ENCODE peak calls at places on chromosome 1, in eight cellular contexts. One of them, this sample, is unnamed.

GRCh38 chr1:247336390-247336789 is 4.7 kb upstream of the ZNF496 start:
- DNase-seq in endodermal cell: no peak
- DNase-seq in NCI-H1092: peak
- DNase-seq in NCI-H1694: no peak
- DNase-seq in fibroblast of pulmonary artery: no peak
- DNase-seq in NCI-H1417: peak
- DNase-seq in KBM-7: no peak
- DNase-seq in adipocyte: no peak
- DNase-seq in this sample: no peak

GRCh38 chr1:150971583-150972416 is 2.8 kb downstream of the CERS2 start:
- DNase-seq in adipocyte: peak
- DNase-seq in NCI-H1417: no peak
- DNase-seq in NCI-H1092: no peak
- DNase-seq in endodermal cell: peak
- DNase-seq in NCI-H1694: no peak
- DNase-seq in KBM-7: no peak
- DNase-seq in fibroblast of pulmonary artery: no peak
- DNase-seq in this sample: no peak

GRCh38 chr1:77370588-77371306 is 88.9 kb downstream of the AK5 start:
- DNase-seq in NCI-H1417: no peak
- DNase-seq in adipocyte: peak
- DNase-seq in KBM-7: no peak
- DNase-seq in endodermal cell: no peak
- DNase-seq in fibroblast of pulmonary artery: peak
- DNase-seq in NCI-H1092: no peak
- DNase-seq in NCI-H1694: no peak
- DNase-seq in this sample: no peak

GRCh38 chr1:19712928-19713327 is 48.3 kb downstream of the HTR6 start:
- DNase-seq in adipocyte: no peak
- DNase-seq in NCI-H1417: no peak
- DNase-seq in fibroblast of pulmonary artery: peak
- DNase-seq in NCI-H1694: no peak
- DNase-seq in endodermal cell: no peak
- DNase-seq in NCI-H1092: no peak
- DNase-seq in KBM-7: no peak
- DNase-seq in this sample: no peak

GRCh38 chr1:40798366-40799310 is 15.1 kb downstream of the KCNQ4 start:
- DNase-seq in NCI-H1092: no peak
- DNase-seq in endodermal cell: no peak
- DNase-seq in fibroblast of pulmonary artery: no peak
- DNase-seq in KBM-7: no peak
- DNase-seq in adipocyte: no peak
- DNase-seq in NCI-H1694: no peak
- DNase-seq in NCI-H1417: no peak
- DNase-seq in this sample: no peak

GRCh38 chr1:61491497-61491896 is 233.4 kb downstream of the TM2D1 start:
- DNase-seq in NCI-H1417: no peak
- DNase-seq in adipocyte: peak
- DNase-seq in endodermal cell: no peak
- DNase-seq in KBM-7: no peak
- DNase-seq in NCI-H1694: no peak
- DNase-seq in fibroblast of pulmonary artery: peak
- DNase-seq in NCI-H1092: no peak
- DNase-seq in this sample: no peak

GRCh38 chr1:222784916-222785315 is 29.9 kb upstream of the DISP1 start:
- DNase-seq in adipocyte: peak
- DNase-seq in fibroblast of pulmonary artery: no peak
- DNase-seq in endodermal cell: no peak
- DNase-seq in KBM-7: no peak
- DNase-seq in NCI-H1417: no peak
- DNase-seq in NCI-H1694: no peak
- DNase-seq in NCI-H1092: no peak
- DNase-seq in this sample: no peak

GRCh38 chr1:8394456-8395321 is 76.8 kb downstream of the SLC45A1 start:
- DNase-seq in fibroblast of pulmonary artery: peak
- DNase-seq in NCI-H1694: no peak
- DNase-seq in NCI-H1092: no peak
- DNase-seq in NCI-H1417: no peak
- DNase-seq in KBM-7: peak
- DNase-seq in endodermal cell: no peak
- DNase-seq in adipocyte: peak
- DNase-seq in this sample: no peak

GRCh38 chr1:39694026-39694425 is 2.8 kb upstream of the HPCAL4 start:
- DNase-seq in endodermal cell: no peak
- DNase-seq in NCI-H1417: no peak
- DNase-seq in NCI-H1092: no peak
- DNase-seq in fibroblast of pulmonary artery: no peak
- DNase-seq in NCI-H1694: no peak
- DNase-seq in adipocyte: no peak
- DNase-seq in KBM-7: no peak
- DNase-seq in this sample: no peak

GRCh38 chr1:21640653-21641052 is 28.5 kb downstream of the RAP1GAP start:
- DNase-seq in adipocyte: no peak
- DNase-seq in NCI-H1694: no peak
- DNase-seq in fibroblast of pulmonary artery: no peak
- DNase-seq in NCI-H1092: no peak
- DNase-seq in endodermal cell: no peak
- DNase-seq in KBM-7: no peak
- DNase-seq in NCI-H1417: no peak
- DNase-seq in this sample: no peak

GRCh38 chr1:26158271-26159112 is at the start of gene FAM110D:
- DNase-seq in endodermal cell: peak
- DNase-seq in KBM-7: no peak
- DNase-seq in adipocyte: no peak
- DNase-seq in NCI-H1092: no peak
- DNase-seq in NCI-H1694: no peak
- DNase-seq in NCI-H1417: no peak
- DNase-seq in fibroblast of pulmonary artery: no peak
- DNase-seq in this sample: no peak

GRCh38 chr1:185345913-185346717 is 29.1 kb upstream of the IVNS1ABP start:
- DNase-seq in NCI-H1092: no peak
- DNase-seq in endodermal cell: no peak
- DNase-seq in KBM-7: peak
- DNase-seq in NCI-H1694: no peak
- DNase-seq in fibroblast of pulmonary artery: no peak
- DNase-seq in adipocyte: no peak
- DNase-seq in NCI-H1417: no peak
- DNase-seq in this sample: no peak

GRCh38 chr1:61294828-61295428 is 212.6 kb downstream of the NFIA start:
- DNase-seq in endodermal cell: peak
- DNase-seq in adipocyte: no peak
- DNase-seq in fibroblast of pulmonary artery: no peak
- DNase-seq in NCI-H1694: no peak
- DNase-seq in NCI-H1417: no peak
- DNase-seq in NCI-H1092: no peak
- DNase-seq in KBM-7: no peak
- DNase-seq in this sample: no peak

GRCh38 chr1:177883581-177883980 is 86.3 kb downstream of the SEC16B start:
- DNase-seq in endodermal cell: no peak
- DNase-seq in adipocyte: no peak
- DNase-seq in fibroblast of pulmonary artery: no peak
- DNase-seq in NCI-H1694: no peak
- DNase-seq in NCI-H1092: no peak
- DNase-seq in KBM-7: no peak
- DNase-seq in NCI-H1417: no peak
- DNase-seq in this sample: no peak

GRCh38 chr1:223077434-223077833 is 65.6 kb downstream of the TLR5 start:
- DNase-seq in fibroblast of pulmonary artery: no peak
- DNase-seq in endodermal cell: peak
- DNase-seq in NCI-H1694: no peak
- DNase-seq in NCI-H1417: no peak
- DNase-seq in KBM-7: no peak
- DNase-seq in adipocyte: no peak
- DNase-seq in NCI-H1092: no peak
- DNase-seq in this sample: no peak

GRCh38 chr1:185929759-185930158 is 195.6 kb downstream of the HMCN1 start:
- DNase-seq in NCI-H1417: no peak
- DNase-seq in KBM-7: no peak
- DNase-seq in NCI-H1694: no peak
- DNase-seq in fibroblast of pulmonary artery: peak
- DNase-seq in adipocyte: peak
- DNase-seq in endodermal cell: no peak
- DNase-seq in NCI-H1092: no peak
- DNase-seq in this sample: no peak

GRCh38 chr1:76267631-76268030 is 193.1 kb downstream of the ST6GALNAC3 start:
- DNase-seq in adipocyte: no peak
- DNase-seq in endodermal cell: no peak
- DNase-seq in NCI-H1092: no peak
- DNase-seq in fibroblast of pulmonary artery: no peak
- DNase-seq in KBM-7: no peak
- DNase-seq in NCI-H1417: no peak
- DNase-seq in NCI-H1694: no peak
- DNase-seq in this sample: no peak

GRCh38 chr1:58290685-58291372 is 255.7 kb downstream of the OMA1 start:
- DNase-seq in endodermal cell: peak
- DNase-seq in NCI-H1694: no peak
- DNase-seq in KBM-7: peak
- DNase-seq in fibroblast of pulmonary artery: peak
- DNase-seq in NCI-H1092: no peak
- DNase-seq in NCI-H1417: no peak
- DNase-seq in adipocyte: peak
- DNase-seq in this sample: no peak

GRCh38 chr1:38005195-38006007 is at the start of gene FHL3:
- DNase-seq in NCI-H1417: no peak
- DNase-seq in fibroblast of pulmonary artery: peak
- DNase-seq in NCI-H1694: no peak
- DNase-seq in endodermal cell: peak
- DNase-seq in NCI-H1092: no peak
- DNase-seq in adipocyte: peak
- DNase-seq in KBM-7: no peak
- DNase-seq in this sample: peak

GRCh38 chr1:67431869-67432578 is 1.8 kb upstream of the SERBP1 start:
- DNase-seq in fibroblast of pulmonary artery: no peak
- DNase-seq in NCI-H1417: peak
- DNase-seq in NCI-H1694: no peak
- DNase-seq in KBM-7: no peak
- DNase-seq in endodermal cell: peak
- DNase-seq in NCI-H1092: no peak
- DNase-seq in adipocyte: no peak
- DNase-seq in this sample: no peak

GRCh38 chr1:4654764-4655673 is 610 bp downstream of the AJAP1 start:
- DNase-seq in NCI-H1694: no peak
- DNase-seq in fibroblast of pulmonary artery: no peak
- DNase-seq in NCI-H1417: no peak
- DNase-seq in KBM-7: no peak
- DNase-seq in endodermal cell: peak
- DNase-seq in adipocyte: no peak
- DNase-seq in NCI-H1092: no peak
- DNase-seq in this sample: no peak

GRCh38 chr1:52792002-52792401 is 50.6 kb upstream of the ZYG11A start:
- DNase-seq in NCI-H1092: no peak
- DNase-seq in NCI-H1417: no peak
- DNase-seq in adipocyte: no peak
- DNase-seq in NCI-H1694: no peak
- DNase-seq in endodermal cell: no peak
- DNase-seq in KBM-7: peak
- DNase-seq in fibroblast of pulmonary artery: peak
- DNase-seq in this sample: no peak

GRCh38 chr1:196902344-196902743 is 14.5 kb downstream of the CFHR4 start:
- DNase-seq in NCI-H1417: no peak
- DNase-seq in NCI-H1694: no peak
- DNase-seq in KBM-7: no peak
- DNase-seq in endodermal cell: no peak
- DNase-seq in NCI-H1092: no peak
- DNase-seq in fibroblast of pulmonary artery: no peak
- DNase-seq in adipocyte: no peak
- DNase-seq in this sample: no peak

GRCh38 chr1:149997585-149998262 is 12.8 kb downstream of the OTUD7B start:
- DNase-seq in NCI-H1417: no peak
- DNase-seq in fibroblast of pulmonary artery: no peak
- DNase-seq in NCI-H1694: no peak
- DNase-seq in adipocyte: no peak
- DNase-seq in KBM-7: peak
- DNase-seq in endodermal cell: no peak
- DNase-seq in NCI-H1092: no peak
- DNase-seq in this sample: no peak

GRCh38 chr1:3795453-3796214 is 664 bp downstream of the LRRC47 start:
- DNase-seq in fibroblast of pulmonary artery: no peak
- DNase-seq in endodermal cell: no peak
- DNase-seq in NCI-H1417: no peak
- DNase-seq in NCI-H1694: no peak
- DNase-seq in NCI-H1092: no peak
- DNase-seq in KBM-7: no peak
- DNase-seq in adipocyte: no peak
- DNase-seq in this sample: no peak

GRCh38 chr1:227562037-227562436 is 1.3 kb upstream of the ZNF678 start:
- DNase-seq in endodermal cell: no peak
- DNase-seq in NCI-H1092: no peak
- DNase-seq in adipocyte: no peak
- DNase-seq in KBM-7: no peak
- DNase-seq in fibroblast of pulmonary artery: no peak
- DNase-seq in NCI-H1417: no peak
- DNase-seq in NCI-H1694: no peak
- DNase-seq in this sample: no peak

GRCh38 chr1:15094719-15095491 is 58.6 kb upstream of the TMEM51 start:
- DNase-seq in endodermal cell: no peak
- DNase-seq in adipocyte: no peak
- DNase-seq in NCI-H1417: no peak
- DNase-seq in fibroblast of pulmonary artery: no peak
- DNase-seq in KBM-7: no peak
- DNase-seq in NCI-H1092: no peak
- DNase-seq in NCI-H1694: no peak
- DNase-seq in this sample: no peak

GRCh38 chr1:12424150-12424549 is 193.9 kb downstream of the DHRS3 start:
- DNase-seq in NCI-H1694: no peak
- DNase-seq in NCI-H1417: no peak
- DNase-seq in NCI-H1092: no peak
- DNase-seq in endodermal cell: no peak
- DNase-seq in adipocyte: peak
- DNase-seq in KBM-7: no peak
- DNase-seq in fibroblast of pulmonary artery: peak
- DNase-seq in this sample: no peak

GRCh38 chr1:215878843-215879242 is 311.7 kb downstream of the KCTD3 start:
- DNase-seq in NCI-H1417: no peak
- DNase-seq in adipocyte: no peak
- DNase-seq in KBM-7: no peak
- DNase-seq in fibroblast of pulmonary artery: no peak
- DNase-seq in endodermal cell: no peak
- DNase-seq in NCI-H1694: no peak
- DNase-seq in NCI-H1092: no peak
- DNase-seq in this sample: no peak

GRCh38 chr1:85091647-85092295 is 43.5 kb upstream of the MCOLN3 start:
- DNase-seq in KBM-7: peak
- DNase-seq in endodermal cell: no peak
- DNase-seq in NCI-H1417: no peak
- DNase-seq in adipocyte: no peak
- DNase-seq in NCI-H1092: no peak
- DNase-seq in NCI-H1694: no peak
- DNase-seq in fibroblast of pulmonary artery: no peak
- DNase-seq in this sample: no peak

GRCh38 chr1:16464917-16465625 is 24.5 kb downstream of the NECAP2 start:
- DNase-seq in NCI-H1417: no peak
- DNase-seq in adipocyte: peak
- DNase-seq in KBM-7: no peak
- DNase-seq in NCI-H1694: no peak
- DNase-seq in fibroblast of pulmonary artery: no peak
- DNase-seq in endodermal cell: no peak
- DNase-seq in NCI-H1092: no peak
- DNase-seq in this sample: no peak

GRCh38 chr1:154856544-154856943 is 13.5 kb downstream of the KCNN3 start:
- DNase-seq in adipocyte: no peak
- DNase-seq in fibroblast of pulmonary artery: no peak
- DNase-seq in endodermal cell: no peak
- DNase-seq in KBM-7: no peak
- DNase-seq in NCI-H1417: no peak
- DNase-seq in NCI-H1694: peak
- DNase-seq in NCI-H1092: no peak
- DNase-seq in this sample: no peak

GRCh38 chr1:25232866-25233784 is 823 bp upstream of the SYF2 start:
- DNase-seq in KBM-7: peak
- DNase-seq in NCI-H1417: no peak
- DNase-seq in endodermal cell: peak
- DNase-seq in NCI-H1092: peak
- DNase-seq in fibroblast of pulmonary artery: peak
- DNase-seq in NCI-H1694: peak
- DNase-seq in adipocyte: peak
- DNase-seq in this sample: peak

GRCh38 chr1:36034692-36035091 is 49.2 kb upstream of the TEKT2 start:
- DNase-seq in endodermal cell: no peak
- DNase-seq in adipocyte: peak
- DNase-seq in KBM-7: peak
- DNase-seq in NCI-H1694: no peak
- DNase-seq in NCI-H1417: no peak
- DNase-seq in fibroblast of pulmonary artery: peak
- DNase-seq in NCI-H1092: no peak
- DNase-seq in this sample: no peak

This sample was measured in heart left ventricle.